ENCODE peak calls at places on chromosomes 13 and 19, in seven cellular contexts. J is skeletal muscle cell, C is SK-N-DZ, F is left colon, P is SW480, M is C1 segment of cervical spinal cord, K is stomach. X is an unnamed sample.

GRCh38 chr19:3132971-3133792 is 2.7 kb upstream of the GNA15 start:
- DNase-seq in J (peak; percentile 49), C (no peak), P (peak; percentile 22), M (peak; percentile 41), F (peak; percentile 47), K (no peak), X (peak; percentile 42)

GRCh38 chr13:48449656-48450055 is 36.7 kb upstream of the LPAR6 start:
- DNase-seq in P (no peak), M (no peak), C (no peak), F (no peak), J (no peak), K (no peak), X (no peak)

GRCh38 chr13:33676045-33676699 is 141.8 kb upstream of the RFC3 start:
- DNase-seq in C (no peak), F (peak; percentile 36), K (peak; percentile 44), P (peak; percentile 22), M (no peak), J (no peak), X (no peak)

GRCh38 chr19:6113616-6114188 is 3.4 kb upstream of the RFX2 start:
- DNase-seq in M (no peak), J (no peak), P (no peak), K (peak; percentile 32), F (no peak), C (no peak), X (no peak)

GRCh38 chr13:114275309-114275708 is 6.1 kb upstream of the UPF3A start:
- DNase-seq in J (no peak), K (no peak), C (no peak), F (no peak), P (no peak), M (no peak), X (no peak)

GRCh38 chr13:50282016-50282415 is 266.8 kb downstream of the KCNRG start:
- DNase-seq in C (no peak), P (no peak), K (no peak), J (no peak), F (no peak), M (no peak), X (no peak)

GRCh38 chr19:5563941-5564612 is 3.7 kb downstream of the TINCR start:
- DNase-seq in C (no peak), F (no peak), J (no peak), M (no peak), K (no peak), P (no peak), X (peak; percentile 53)

GRCh38 chr13:97648171-97648880 is 214.4 kb downstream of the RAP2A start:
- DNase-seq in J (no peak), C (no peak), M (no peak), K (no peak), F (no peak), P (no peak), X (no peak)

GRCh38 chr19:3061214-3062161 is 807 bp downstream of the TLE5 start:
- DNase-seq in P (no peak), F (peak; percentile 82), K (peak; percentile 52), M (no peak), J (no peak), C (no peak), X (peak; percentile 31)

GRCh38 chr13:28355822-28356371 is 139.0 kb downstream of the FLT1 start:
- DNase-seq in C (no peak), J (peak; percentile 88), F (no peak), K (no peak), M (no peak), P (no peak), X (no peak)

GRCh38 chr13:23609414-23610186 is 39.4 kb downstream of the TNFRSF19 start:
- DNase-seq in P (no peak), J (peak; percentile 44), K (no peak), F (peak; percentile 18), C (no peak), M (no peak), X (peak; percentile 13)

GRCh38 chr19:41997121-41997850 is 3.3 kb upstream of the ATP1A3 start:
- DNase-seq in C (peak; percentile 32), F (peak; percentile 57), M (peak; percentile 26), K (peak; percentile 43), P (peak; percentile 71), J (no peak), X (peak; percentile 69)

GRCh38 chr19:13881231-13881691 is 4.3 kb downstream of the NANOS3 start:
- DNase-seq in K (no peak), P (peak; percentile 69), F (peak; percentile 24), C (no peak), J (peak; percentile 22), M (no peak), X (no peak)

X was measured in DMS53.